ENCODE peak calls at places on chromosomes 4 and X, in seven cellular contexts. One of them, this sample, is unnamed.

GRCh38 chr4:169795585-169795984 is 37.8 kb upstream of the HPF1 start:
- DNase-seq in GM03348: peak
- DNase-seq in GM13977: no peak
- DNase-seq in skeletal muscle cell: no peak
- DNase-seq in immature natural killer cell: no peak
- DNase-seq in body of pancreas: no peak
- DNase-seq in GM23248: peak
- DNase-seq in this sample: no peak

GRCh38 chr4:73661646-73662119 is 41.4 kb upstream of the RASSF6 start:
- DNase-seq in GM03348: peak
- DNase-seq in GM13977: no peak
- DNase-seq in skeletal muscle cell: peak
- DNase-seq in immature natural killer cell: no peak
- DNase-seq in body of pancreas: no peak
- DNase-seq in GM23248: peak
- DNase-seq in this sample: no peak

GRCh38 chr4:17173300-17173699 is 274.9 kb upstream of the LDB2 start:
- DNase-seq in GM03348: no peak
- DNase-seq in GM13977: no peak
- DNase-seq in skeletal muscle cell: no peak
- DNase-seq in immature natural killer cell: no peak
- DNase-seq in body of pancreas: no peak
- DNase-seq in GM23248: no peak
- DNase-seq in this sample: no peak

GRCh38 chrX:150429577-150429976 is 66.5 kb downstream of the MAMLD1 start:
- DNase-seq in GM03348: peak
- DNase-seq in GM13977: no peak
- DNase-seq in skeletal muscle cell: peak
- DNase-seq in immature natural killer cell: no peak
- DNase-seq in body of pancreas: no peak
- DNase-seq in GM23248: peak
- DNase-seq in this sample: no peak

GRCh38 chr4:28073860-28074555 is 1213.4 kb downstream of the STIM2 start:
- DNase-seq in GM03348: no peak
- DNase-seq in GM13977: no peak
- DNase-seq in skeletal muscle cell: no peak
- DNase-seq in immature natural killer cell: no peak
- DNase-seq in body of pancreas: no peak
- DNase-seq in GM23248: no peak
- DNase-seq in this sample: no peak

GRCh38 chr4:76751612-76752343 is 146.2 kb downstream of the SOWAHB start:
- DNase-seq in GM03348: no peak
- DNase-seq in GM13977: no peak
- DNase-seq in skeletal muscle cell: no peak
- DNase-seq in immature natural killer cell: no peak
- DNase-seq in body of pancreas: no peak
- DNase-seq in GM23248: no peak
- DNase-seq in this sample: no peak

GRCh38 chr4:107922486-107923473 is 8.6 kb upstream of the CYP2U1 start:
- DNase-seq in GM03348: no peak
- DNase-seq in GM13977: no peak
- DNase-seq in skeletal muscle cell: no peak
- DNase-seq in immature natural killer cell: no peak
- DNase-seq in body of pancreas: no peak
- DNase-seq in GM23248: no peak
- DNase-seq in this sample: no peak

GRCh38 chrX:83469551-83469950 is 38.5 kb upstream of the POU3F4 start:
- DNase-seq in GM03348: peak
- DNase-seq in GM13977: peak
- DNase-seq in skeletal muscle cell: no peak
- DNase-seq in immature natural killer cell: no peak
- DNase-seq in body of pancreas: peak
- DNase-seq in GM23248: peak
- DNase-seq in this sample: no peak

GRCh38 chr4:126405369-126405982 is 1090.7 kb downstream of the FAT4 start:
- DNase-seq in GM03348: no peak
- DNase-seq in GM13977: peak
- DNase-seq in skeletal muscle cell: no peak
- DNase-seq in immature natural killer cell: no peak
- DNase-seq in body of pancreas: no peak
- DNase-seq in GM23248: peak
- DNase-seq in this sample: no peak

GRCh38 chr4:20159516-20159915 is 92.2 kb upstream of the SLIT2 start:
- DNase-seq in GM03348: no peak
- DNase-seq in GM13977: no peak
- DNase-seq in skeletal muscle cell: no peak
- DNase-seq in immature natural killer cell: no peak
- DNase-seq in body of pancreas: no peak
- DNase-seq in GM23248: no peak
- DNase-seq in this sample: peak

GRCh38 chrX:39491548-39492297 is 606.0 kb downstream of the BCOR start:
- DNase-seq in GM03348: no peak
- DNase-seq in GM13977: peak
- DNase-seq in skeletal muscle cell: no peak
- DNase-seq in immature natural killer cell: peak
- DNase-seq in body of pancreas: no peak
- DNase-seq in GM23248: no peak
- DNase-seq in this sample: no peak

GRCh38 chrX:143319526-143319925 is 197.7 kb downstream of the SPANXN3 start:
- DNase-seq in GM03348: no peak
- DNase-seq in GM13977: no peak
- DNase-seq in skeletal muscle cell: no peak
- DNase-seq in immature natural killer cell: no peak
- DNase-seq in body of pancreas: no peak
- DNase-seq in GM23248: no peak
- DNase-seq in this sample: no peak

GRCh38 chrX:9530848-9531274 is 66.0 kb downstream of the TBL1X start:
- DNase-seq in GM03348: peak
- DNase-seq in GM13977: peak
- DNase-seq in skeletal muscle cell: peak
- DNase-seq in immature natural killer cell: peak
- DNase-seq in body of pancreas: peak
- DNase-seq in GM23248: peak
- DNase-seq in this sample: peak

GRCh38 chr4:36208884-36209473 is 35.3 kb downstream of the ARAP2 start:
- DNase-seq in GM03348: no peak
- DNase-seq in GM13977: peak
- DNase-seq in skeletal muscle cell: no peak
- DNase-seq in immature natural killer cell: peak
- DNase-seq in body of pancreas: no peak
- DNase-seq in GM23248: no peak
- DNase-seq in this sample: no peak

GRCh38 chrX:115533485-115533884 is 27.5 kb upstream of the PLS3 start:
- DNase-seq in GM03348: peak
- DNase-seq in GM13977: no peak
- DNase-seq in skeletal muscle cell: peak
- DNase-seq in immature natural killer cell: no peak
- DNase-seq in body of pancreas: no peak
- DNase-seq in GM23248: peak
- DNase-seq in this sample: no peak

GRCh38 chrX:84046403-84046984 is 141.5 kb downstream of the RPS6KA6 start:
- DNase-seq in GM03348: peak
- DNase-seq in GM13977: peak
- DNase-seq in skeletal muscle cell: no peak
- DNase-seq in immature natural killer cell: peak
- DNase-seq in body of pancreas: peak
- DNase-seq in GM23248: peak
- DNase-seq in this sample: no peak

GRCh38 chr4:69823481-69824186 is 36.3 kb downstream of the SULT1E1 start:
- DNase-seq in GM03348: peak
- DNase-seq in GM13977: no peak
- DNase-seq in skeletal muscle cell: no peak
- DNase-seq in immature natural killer cell: peak
- DNase-seq in body of pancreas: peak
- DNase-seq in GM23248: peak
- DNase-seq in this sample: peak

GRCh38 chrX:24081661-24082154 is 27.0 kb downstream of the EIF2S3 start:
- DNase-seq in GM03348: peak
- DNase-seq in GM13977: no peak
- DNase-seq in skeletal muscle cell: peak
- DNase-seq in immature natural killer cell: peak
- DNase-seq in body of pancreas: peak
- DNase-seq in GM23248: peak
- DNase-seq in this sample: peak

GRCh38 chrX:21487832-21488231 is 113.6 kb downstream of the CNKSR2 start:
- DNase-seq in GM03348: no peak
- DNase-seq in GM13977: no peak
- DNase-seq in skeletal muscle cell: no peak
- DNase-seq in immature natural killer cell: no peak
- DNase-seq in body of pancreas: no peak
- DNase-seq in GM23248: no peak
- DNase-seq in this sample: peak

GRCh38 chrX:109270580-109271484 is 211.1 kb downstream of the GUCY2F start:
- DNase-seq in GM03348: no peak
- DNase-seq in GM13977: peak
- DNase-seq in skeletal muscle cell: no peak
- DNase-seq in immature natural killer cell: no peak
- DNase-seq in body of pancreas: no peak
- DNase-seq in GM23248: peak
- DNase-seq in this sample: no peak

GRCh38 chrX:68498508-68499379 is at the start of gene YIPF6:
- DNase-seq in GM03348: peak
- DNase-seq in GM13977: peak
- DNase-seq in skeletal muscle cell: no peak
- DNase-seq in immature natural killer cell: peak
- DNase-seq in body of pancreas: peak
- DNase-seq in GM23248: peak
- DNase-seq in this sample: peak

GRCh38 chr4:57023104-57023503 is 44.4 kb downstream of the POLR2B start:
- DNase-seq in GM03348: peak
- DNase-seq in GM13977: no peak
- DNase-seq in skeletal muscle cell: peak
- DNase-seq in immature natural killer cell: no peak
- DNase-seq in body of pancreas: no peak
- DNase-seq in GM23248: peak
- DNase-seq in this sample: no peak

GRCh38 chr4:74056858-74057562 is 18.5 kb upstream of the CXCL3 start:
- DNase-seq in GM03348: peak
- DNase-seq in GM13977: no peak
- DNase-seq in skeletal muscle cell: peak
- DNase-seq in immature natural killer cell: no peak
- DNase-seq in body of pancreas: no peak
- DNase-seq in GM23248: peak
- DNase-seq in this sample: no peak

GRCh38 chr4:16785800-16786527 is 112.5 kb downstream of the LDB2 start:
- DNase-seq in GM03348: peak
- DNase-seq in GM13977: no peak
- DNase-seq in skeletal muscle cell: no peak
- DNase-seq in immature natural killer cell: no peak
- DNase-seq in body of pancreas: no peak
- DNase-seq in GM23248: peak
- DNase-seq in this sample: no peak

GRCh38 chrX:48468693-48469691 is 1.1 kb downstream of the SLC38A5 start:
- DNase-seq in GM03348: no peak
- DNase-seq in GM13977: no peak
- DNase-seq in skeletal muscle cell: no peak
- DNase-seq in immature natural killer cell: peak
- DNase-seq in body of pancreas: no peak
- DNase-seq in GM23248: no peak
- DNase-seq in this sample: no peak

GRCh38 chrX:6683353-6683752 is 148.4 kb upstream of the VCX3A start:
- DNase-seq in GM03348: no peak
- DNase-seq in GM13977: no peak
- DNase-seq in skeletal muscle cell: no peak
- DNase-seq in immature natural killer cell: no peak
- DNase-seq in body of pancreas: no peak
- DNase-seq in GM23248: no peak
- DNase-seq in this sample: no peak

GRCh38 chrX:29043751-29044150 is 456.5 kb downstream of the IL1RAPL1 start:
- DNase-seq in GM03348: no peak
- DNase-seq in GM13977: no peak
- DNase-seq in skeletal muscle cell: no peak
- DNase-seq in immature natural killer cell: no peak
- DNase-seq in body of pancreas: no peak
- DNase-seq in GM23248: no peak
- DNase-seq in this sample: no peak

This sample was measured in NCI-H774.